ENCODE peak calls at places on chromosomes 7 and 10, in ten cellular contexts. C is gastrocnemius medialis; Q is cardiac muscle cell; X is prostate gland; H is heart left ventricle; R is psoas muscle; W is heart right ventricle; M is Peyer's patch; Z is CD4-positive, CD25-positive, alpha-beta regulatory T cell; T is HCT116. S is an unnamed sample.

GRCh38 chr10:131094406-131095108 is 217.0 kb downstream of the TCERG1L start:
- DNase-seq in X (peak; percentile 69), T (peak; percentile 18), M (no peak), Z (no peak), W (no peak), R (peak; percentile 1), C (no peak), Q (no peak), H (no peak), S (no peak)

GRCh38 chr10:49347827-49348226 is 48.1 kb downstream of the DRGX start:
- DNase-seq in M (no peak), R (no peak), W (no peak), Z (no peak), Q (no peak), H (no peak), C (no peak), T (no peak), X (no peak), S (no peak)

GRCh38 chr7:14252458-14252857 is 263.0 kb upstream of the ETV1 start:
- DNase-seq in H (no peak), C (no peak), R (no peak), W (no peak), T (no peak), Q (no peak), Z (no peak), X (no peak), M (no peak), S (no peak)

GRCh38 chr7:86668315-86668714 is 24.6 kb downstream of the GRM3 start:
- DNase-seq in W (no peak), R (no peak), M (no peak), Q (no peak), X (no peak), C (no peak), Z (no peak), H (no peak), T (no peak), S (no peak)

GRCh38 chr10:88041243-88042161 is 178.1 kb downstream of the PTEN start:
- DNase-seq in R (no peak), Z (no peak), C (no peak), Q (no peak), T (no peak), X (no peak), M (no peak), W (peak; percentile 15), H (no peak), S (no peak)

GRCh38 chr10:70480254-70480861 is 1.8 kb downstream of the PALD1 start:
- DNase-seq in Q (no peak), H (no peak), M (peak; percentile 64), T (no peak), Z (no peak), X (no peak), C (no peak), R (peak; percentile 53), W (no peak), S (no peak)

GRCh38 chr7:46603296-46603701 is 682.2 kb upstream of the IGFBP3 start:
- DNase-seq in W (no peak), X (no peak), T (no peak), Q (peak; percentile 11), M (no peak), R (peak; percentile 55), C (no peak), Z (no peak), H (no peak), S (no peak)

GRCh38 chr10:129441391-129442009 is 25.5 kb upstream of the MGMT start:
- DNase-seq in W (no peak), Q (no peak), C (no peak), M (no peak), Z (no peak), R (no peak), X (no peak), H (no peak), T (no peak), S (no peak)

GRCh38 chr10:110632591-110633215 is 11.4 kb upstream of the RBM20 start:
- DNase-seq in W (no peak), C (no peak), Q (no peak), T (no peak), R (no peak), Z (no peak), X (peak; percentile 11), M (no peak), H (no peak), S (no peak)

GRCh38 chr10:130416334-130416950 is 280.3 kb downstream of the GLRX3 start:
- DNase-seq in Q (no peak), X (no peak), R (no peak), M (no peak), W (no peak), Z (no peak), C (no peak), H (no peak), T (no peak), S (no peak)

GRCh38 chr7:8125680-8126444 is 136.1 kb downstream of the ICA1 start:
- DNase-seq in R (no peak), T (no peak), Q (no peak), X (no peak), C (no peak), W (no peak), H (peak; percentile 26), M (peak; percentile 76), Z (peak; percentile 78), S (peak; percentile 81)

GRCh38 chr7:149782682-149783345 is 9.4 kb upstream of the ZNF467 start:
- DNase-seq in M (no peak), C (no peak), Z (no peak), T (no peak), W (no peak), Q (no peak), R (no peak), H (no peak), X (no peak), S (no peak)

GRCh38 chr10:31262672-31263071 is 56.3 kb upstream of the ZEB1 start:
- DNase-seq in C (no peak), W (peak; percentile 64), M (no peak), T (no peak), R (no peak), Q (no peak), X (no peak), Z (no peak), H (peak; percentile 62), S (no peak)
- H3K27ac ChIP-seq in C (peak overlapping the region; percentile 37), W (no peak overlapping the region), M (no peak overlapping the region), T (no peak overlapping the region), R (no peak overlapping the region), Q (no peak overlapping the region), X (no peak overlapping the region), Z (no peak overlapping the region), H (no peak overlapping the region), S (no peak overlapping the region)

GRCh38 chr10:78429994-78430393 is 396.3 kb downstream of the RPS24 start:
- DNase-seq in M (no peak), W (no peak), X (no peak), T (no peak), R (no peak), C (no peak), Z (no peak), H (no peak), Q (no peak), S (no peak)

GRCh38 chr10:78434886-78435285 is 401.2 kb downstream of the RPS24 start:
- DNase-seq in X (no peak), W (no peak), H (no peak), T (no peak), Q (no peak), R (no peak), Z (no peak), C (no peak), M (no peak), S (no peak)

GRCh38 chr10:78433063-78433717 is 399.5 kb downstream of the RPS24 start:
- DNase-seq in Q (no peak), C (peak; percentile 23), W (no peak), Z (no peak), R (no peak), M (no peak), H (no peak), T (no peak), X (no peak), S (no peak)

GRCh38 chr10:78433722-78434535 is 400.3 kb downstream of the RPS24 start:
- DNase-seq in Z (no peak), C (no peak), M (no peak), H (no peak), X (no peak), T (no peak), Q (no peak), W (no peak), R (no peak), S (no peak)

DNA sequence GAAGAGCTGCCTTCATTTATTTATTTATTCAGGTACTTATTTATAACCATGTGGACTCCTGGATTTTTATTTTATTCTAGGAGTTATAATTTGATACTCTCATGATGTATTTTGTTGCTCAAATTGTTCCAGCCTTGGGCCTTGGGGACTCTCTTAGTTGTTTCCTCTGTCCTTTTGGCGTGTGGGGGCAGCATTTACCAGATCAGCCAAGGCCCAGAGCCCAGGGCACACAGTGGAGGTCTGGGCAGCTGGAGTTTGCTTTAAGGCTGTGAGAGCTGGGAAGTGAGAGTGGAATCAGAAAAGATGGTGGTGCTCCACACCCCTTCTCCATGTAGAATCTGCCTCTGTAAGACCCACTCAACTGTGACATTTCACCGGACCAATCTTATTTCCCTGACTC is 398.9 kb downstream of the RPS24 start:
- DNase-seq in W (no peak), T (no peak), R (peak; percentile 63), X (no peak), M (no peak), Q (peak; percentile 39), Z (no peak), C (peak; percentile 30), H (no peak), S (no peak)
- H3K27me3 ChIP-seq in W (no peaks in the 10 kb centered on the region), T (peaks cover 34% of the 10 kb centered on the region), R (no peaks in the 10 kb centered on the region), X (no peaks in the 10 kb centered on the region), M (no peaks in the 10 kb centered on the region), Q (no peaks in the 10 kb centered on the region), Z (peaks cover 11% of the 10 kb centered on the region), C (no peaks in the 10 kb centered on the region), H (no peaks in the 10 kb centered on the region), S (no peaks in the 10 kb centered on the region)

DNA sequence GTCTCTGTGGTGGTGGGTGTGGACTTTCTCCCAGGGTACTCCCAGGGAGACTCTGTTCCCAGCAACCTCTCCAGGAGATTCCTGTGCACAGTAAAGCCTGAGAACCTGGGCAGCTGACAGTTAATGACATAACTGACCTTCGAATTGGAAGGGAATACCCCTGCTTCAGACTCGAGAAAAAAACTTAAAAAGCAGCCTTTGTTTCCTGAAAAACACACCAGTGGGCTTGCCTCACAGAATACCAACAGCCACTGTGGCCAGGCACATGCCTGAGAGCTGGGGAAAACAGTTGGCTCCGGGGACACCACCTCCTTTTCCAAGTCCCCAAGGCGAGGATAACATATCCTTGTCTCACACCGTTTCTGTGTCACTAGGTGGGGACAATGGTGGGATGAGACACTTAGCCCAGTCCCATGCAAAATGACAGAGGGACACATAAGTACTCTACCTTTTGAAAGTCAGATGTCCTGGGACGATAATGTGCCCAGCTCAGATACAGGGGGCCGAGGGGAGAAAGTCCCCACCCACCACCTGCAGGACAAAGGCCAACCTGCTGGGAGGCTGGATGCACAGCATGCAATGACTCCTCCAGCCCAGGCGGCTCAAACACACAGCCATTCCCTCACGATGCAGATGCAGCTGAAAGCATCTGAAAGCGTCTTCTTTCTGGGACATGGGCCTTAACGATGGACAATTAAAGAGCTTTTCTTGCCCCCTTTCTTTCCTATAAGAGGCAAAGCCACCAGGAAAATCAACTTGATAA is 65.6 kb downstream of the HIPK2 start:
- DNase-seq in Q (no peak), H (no peak), T (no peak), Z (no peak), C (no peak), R (no peak), X (no peak), M (peak; percentile 15), W (no peak), S (no peak)
- H3K27ac ChIP-seq in Q (peak overlapping the region; percentile 28), H (no peak overlapping the region), T (no peak overlapping the region), Z (no peak overlapping the region), C (peak overlapping the region; percentile 80), R (peak overlapping the region; percentile 20), X (no peak overlapping the region), M (no peak overlapping the region), W (peak overlapping the region; percentile 80), S (no peak overlapping the region)

GRCh38 chr7:137848095-137848494 is 1.3 kb upstream of the DGKI start:
- DNase-seq in X (no peak), R (no peak), Z (no peak), Q (no peak), T (no peak), W (no peak), H (no peak), M (no peak), C (no peak), S (no peak)
- H3K27me3 ChIP-seq in X (no peaks in the 10 kb centered on the region), R (no peaks in the 10 kb centered on the region), Z (peaks cover 32% of the 10 kb centered on the region), Q (peaks cover 31% of the 10 kb centered on the region), T (no peaks in the 10 kb centered on the region), W (peaks cover 34% of the 10 kb centered on the region), H (peaks cover 22% of the 10 kb centered on the region), M (peaks cover 8% of the 10 kb centered on the region), C (peaks cover 31% of the 10 kb centered on the region), S (peaks cover 15% of the 10 kb centered on the region)

S was measured in CD8-positive, alpha-beta T cell.